ENCODE peak calls at places on chromosomes 3 and 15, in four cellular contexts. W is T-helper 1 cell, Z is M059J, X is endothelial cell. O is an unnamed sample.

GRCh38 chr15:81265256-81265943 is 58.5 kb downstream of the STARD5 start:
- DNase-seq in X (peak), W (no peak), Z (no peak), O (no peak)

GRCh38 chr3:83189634-83190033 is 1428.2 kb upstream of the GBE1 start:
- DNase-seq in X (no peak), W (no peak), Z (no peak), O (no peak)

GRCh38 chr3:170792511-170792910 is 77.5 kb downstream of the RPL22L1 start:
- DNase-seq in W (no peak), Z (peak), X (no peak), O (no peak)

GRCh38 chr3:40398346-40398745 is 11.4 kb downstream of the ENTPD3 start:
- DNase-seq in W (no peak), X (no peak), Z (no peak), O (no peak)

GRCh38 chr15:58212909-58213526 is 74.8 kb downstream of the AQP9 start:
- DNase-seq in Z (peak), W (no peak), X (peak), O (no peak)

GRCh38 chr15:93088200-93088980 is 621 bp downstream of the RGMA start:
- DNase-seq in W (no peak), X (peak), Z (peak), O (no peak)

GRCh38 chr15:38818156-38818745 is 253.6 kb upstream of the RASGRP1 start:
- DNase-seq in W (no peak), X (no peak), Z (no peak), O (no peak)

GRCh38 chr3:127984241-127984975 is 67.8 kb upstream of the SEC61A1 start:
- DNase-seq in W (no peak), Z (peak), X (no peak), O (no peak)

GRCh38 chr15:66588537-66588936 is 22.7 kb upstream of the LCTL start:
- DNase-seq in Z (no peak), X (peak), W (no peak), O (no peak)

GRCh38 chr3:160616721-160617120 is 51.4 kb upstream of the KPNA4 start:
- DNase-seq in Z (peak), W (no peak), X (no peak), O (no peak)

GRCh38 chr3:41163399-41163798 is 35.9 kb upstream of the CTNNB1 start:
- DNase-seq in W (no peak), Z (no peak), X (no peak), O (no peak)

GRCh38 chr3:106261915-106262683 is 393.3 kb upstream of the CBLB start:
- DNase-seq in Z (peak), W (no peak), X (no peak), O (no peak)

GRCh38 chr3:109178701-109179100 is 42.2 kb downstream of the C3orf85 start:
- DNase-seq in Z (no peak), W (no peak), X (no peak), O (no peak)

GRCh38 chr3:179108091-179108490 is 36.5 kb upstream of the ZMAT3 start:
- DNase-seq in X (no peak), W (no peak), Z (peak), O (no peak)

GRCh38 chr3:11581237-11582122 is 62.2 kb downstream of the VGLL4 start:
- DNase-seq in Z (no peak), X (no peak), W (no peak), O (no peak)

GRCh38 chr15:85443593-85444328 is 63.4 kb downstream of the AKAP13 start:
- DNase-seq in X (peak), Z (peak), W (peak), O (peak)

GRCh38 chr15:65059931-65060596 is 7.7 kb downstream of the RASL12 start:
- DNase-seq in Z (no peak), W (no peak), X (no peak), O (no peak)

GRCh38 chr3:24288538-24289236 is 206.0 kb downstream of the THRB start:
- DNase-seq in W (no peak), X (no peak), Z (no peak), O (no peak)

GRCh38 chr15:24878153-24878552 is 76.6 kb upstream of the SNRPN start:
- DNase-seq in Z (no peak), W (no peak), X (peak), O (no peak)

GRCh38 chr3:117628896-117629295 is 919.3 kb downstream of the TUSC7 start:
- DNase-seq in W (no peak), X (no peak), Z (peak), O (no peak)

GRCh38 chr3:9890249-9891071 is at the start of gene JAGN1:
- DNase-seq in X (peak), W (peak), Z (peak), O (peak)

GRCh38 chr3:123383101-123384053 is 65.5 kb downstream of the ADCY5 start:
- DNase-seq in W (no peak), X (no peak), Z (peak), O (no peak)

GRCh38 chr3:103048371-103048722 is 613.5 kb downstream of the ZPLD1 start:
- DNase-seq in Z (peak), W (no peak), X (no peak), O (no peak)

GRCh38 chr15:58475573-58476524 is 44.1 kb downstream of the LIPC start:
- DNase-seq in X (no peak), W (peak), Z (peak), O (no peak)

GRCh38 chr3:187084580-187084979 is 54.7 kb downstream of the RPL39L start:
- DNase-seq in W (no peak), X (no peak), Z (no peak), O (no peak)

GRCh38 chr15:26970712-26971210 is at the start of gene GABRG3:
- DNase-seq in W (no peak), Z (no peak), X (peak), O (no peak)

GRCh38 chr3:84759361-84759760 is 199.4 kb upstream of the CADM2 start:
- DNase-seq in Z (no peak), W (no peak), X (no peak), O (no peak)

GRCh38 chr15:28942046-28942445 is 56.3 kb downstream of the APBA2 start:
- DNase-seq in X (no peak), Z (no peak), W (peak), O (peak)

GRCh38 chr15:75073197-75073596 is 49.8 kb downstream of the PPCDC start:
- DNase-seq in X (no peak), W (no peak), Z (no peak), O (no peak)